ENCODE peak calls at places on chromosomes 11 and 22, in ten cellular contexts. One of them, this sample, is unnamed.

GRCh38 chr22:19419464-19420178 is 11.9 kb downstream of the HIRA start:
- DNase-seq in OCI-LY7: peak
- DNase-seq in CD8-positive, alpha-beta T cell: peak
- DNase-seq in LNCaP clone FGC: no peak
- DNase-seq in endothelial cell of umbilical vein: no peak
- DNase-seq in coronary artery: no peak
- DNase-seq in heart left ventricle: no peak
- DNase-seq in HCT116: no peak
- DNase-seq in MM.1S: peak
- DNase-seq in lung: no peak
- DNase-seq in this sample: peak

GRCh38 chr11:45483361-45483760 is 182.1 kb downstream of the CHST1 start:
- DNase-seq in HCT116: no peak
- DNase-seq in lung: no peak
- DNase-seq in OCI-LY7: no peak
- DNase-seq in coronary artery: peak
- DNase-seq in heart left ventricle: no peak
- DNase-seq in CD8-positive, alpha-beta T cell: no peak
- DNase-seq in MM.1S: no peak
- DNase-seq in endothelial cell of umbilical vein: no peak
- DNase-seq in LNCaP clone FGC: no peak
- DNase-seq in this sample: no peak

GRCh38 chr11:57370251-57370650 is 10.7 kb downstream of the PRG3 start:
- DNase-seq in heart left ventricle: no peak
- DNase-seq in lung: no peak
- DNase-seq in MM.1S: no peak
- DNase-seq in endothelial cell of umbilical vein: no peak
- DNase-seq in OCI-LY7: no peak
- DNase-seq in CD8-positive, alpha-beta T cell: no peak
- DNase-seq in coronary artery: no peak
- DNase-seq in HCT116: no peak
- DNase-seq in LNCaP clone FGC: no peak
- DNase-seq in this sample: no peak

GRCh38 chr22:41094036-41094435 is 1.6 kb downstream of the EP300 start:
- DNase-seq in coronary artery: no peak
- DNase-seq in LNCaP clone FGC: no peak
- DNase-seq in OCI-LY7: peak
- DNase-seq in HCT116: no peak
- DNase-seq in endothelial cell of umbilical vein: peak
- DNase-seq in lung: no peak
- DNase-seq in MM.1S: peak
- DNase-seq in CD8-positive, alpha-beta T cell: no peak
- DNase-seq in heart left ventricle: no peak
- DNase-seq in this sample: peak

GRCh38 chr11:27635567-27636037 is 64.7 kb downstream of the BDNF start:
- DNase-seq in CD8-positive, alpha-beta T cell: no peak
- DNase-seq in LNCaP clone FGC: no peak
- DNase-seq in endothelial cell of umbilical vein: no peak
- DNase-seq in HCT116: no peak
- DNase-seq in MM.1S: no peak
- DNase-seq in coronary artery: no peak
- DNase-seq in heart left ventricle: no peak
- DNase-seq in OCI-LY7: no peak
- DNase-seq in lung: no peak
- DNase-seq in this sample: no peak

GRCh38 chr11:30960387-30960992 is 374.3 kb upstream of the MPPED2 start:
- DNase-seq in coronary artery: no peak
- DNase-seq in MM.1S: peak
- DNase-seq in endothelial cell of umbilical vein: peak
- DNase-seq in LNCaP clone FGC: peak
- DNase-seq in lung: no peak
- DNase-seq in CD8-positive, alpha-beta T cell: no peak
- DNase-seq in HCT116: peak
- DNase-seq in OCI-LY7: peak
- DNase-seq in heart left ventricle: no peak
- DNase-seq in this sample: peak

GRCh38 chr11:133724116-133724515 is 121.2 kb downstream of the SPATA19 start:
- DNase-seq in heart left ventricle: no peak
- DNase-seq in MM.1S: no peak
- DNase-seq in lung: no peak
- DNase-seq in LNCaP clone FGC: no peak
- DNase-seq in CD8-positive, alpha-beta T cell: no peak
- DNase-seq in coronary artery: no peak
- DNase-seq in OCI-LY7: no peak
- DNase-seq in endothelial cell of umbilical vein: no peak
- DNase-seq in HCT116: no peak
- DNase-seq in this sample: no peak

GRCh38 chr11:15289718-15290117 is 175.0 kb downstream of the INSC start:
- DNase-seq in OCI-LY7: no peak
- DNase-seq in LNCaP clone FGC: no peak
- DNase-seq in lung: no peak
- DNase-seq in CD8-positive, alpha-beta T cell: no peak
- DNase-seq in coronary artery: no peak
- DNase-seq in endothelial cell of umbilical vein: no peak
- DNase-seq in heart left ventricle: no peak
- DNase-seq in HCT116: no peak
- DNase-seq in MM.1S: no peak
- DNase-seq in this sample: no peak

DNA sequence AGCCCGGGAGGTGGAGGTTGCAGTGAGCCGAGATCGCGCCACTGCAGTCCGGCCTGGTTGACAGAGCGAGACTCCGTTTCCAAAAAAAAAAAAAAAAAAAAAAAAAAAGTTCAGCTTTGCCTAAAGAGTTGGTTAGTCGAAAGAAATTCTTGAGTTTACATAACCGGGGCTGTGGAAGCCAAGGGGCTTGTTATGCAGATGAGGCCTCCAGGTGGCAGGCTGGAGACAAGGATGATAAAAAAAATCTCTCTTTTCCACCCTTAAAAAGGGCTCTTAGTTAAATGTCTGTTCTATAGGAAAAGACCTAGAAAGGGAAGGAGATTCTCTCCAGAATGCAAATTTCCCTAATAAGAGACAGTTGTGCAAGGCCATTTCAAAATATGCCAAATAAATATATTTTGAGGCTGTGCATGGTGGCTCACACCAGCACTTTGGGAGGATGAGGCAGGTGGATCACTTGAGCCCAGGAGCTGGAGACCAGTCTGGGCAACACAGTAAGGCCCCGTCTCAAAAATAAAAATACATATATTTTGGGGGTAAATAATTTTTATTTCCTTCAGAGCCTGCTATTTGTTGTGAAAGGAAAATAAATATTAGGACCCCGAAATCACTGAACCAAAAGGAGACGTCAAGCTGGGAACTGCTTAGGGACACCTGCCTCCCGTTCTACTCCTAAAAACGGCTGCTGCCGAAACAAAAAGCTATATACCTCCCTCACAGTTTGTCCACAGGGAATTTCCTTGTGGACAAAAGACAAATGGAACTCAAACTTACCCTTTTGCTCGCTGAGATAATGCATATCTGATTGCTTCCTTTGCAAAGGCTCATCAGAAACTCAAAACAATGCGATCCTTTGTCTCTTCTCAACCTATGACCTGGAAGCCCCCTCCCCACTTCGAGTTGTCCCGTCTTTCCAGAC is 2.4 kb upstream of the IFITM2 start:
- DNase-seq in lung: no peak
- DNase-seq in coronary artery: no peak
- DNase-seq in CD8-positive, alpha-beta T cell: no peak
- DNase-seq in HCT116: no peak
- DNase-seq in LNCaP clone FGC: no peak
- DNase-seq in MM.1S: peak
- DNase-seq in OCI-LY7: peak
- DNase-seq in endothelial cell of umbilical vein: peak
- DNase-seq in heart left ventricle: peak
- DNase-seq in this sample: peak
- TF ChIP-seq CTCF in lung: peak
- TF ChIP-seq CTCF in coronary artery: peak
- TF ChIP-seq CTCF in CD8-positive, alpha-beta T cell: peak
- TF ChIP-seq CTCF in HCT116: peak
- TF ChIP-seq CTCF in LNCaP clone FGC: peak
- TF ChIP-seq CTCF in MM.1S: peak
- TF ChIP-seq CTCF in OCI-LY7: peak
- TF ChIP-seq CTCF in endothelial cell of umbilical vein: peak
- TF ChIP-seq CTCF in heart left ventricle: peak
- TF ChIP-seq CTCF in this sample: peak

DNA sequence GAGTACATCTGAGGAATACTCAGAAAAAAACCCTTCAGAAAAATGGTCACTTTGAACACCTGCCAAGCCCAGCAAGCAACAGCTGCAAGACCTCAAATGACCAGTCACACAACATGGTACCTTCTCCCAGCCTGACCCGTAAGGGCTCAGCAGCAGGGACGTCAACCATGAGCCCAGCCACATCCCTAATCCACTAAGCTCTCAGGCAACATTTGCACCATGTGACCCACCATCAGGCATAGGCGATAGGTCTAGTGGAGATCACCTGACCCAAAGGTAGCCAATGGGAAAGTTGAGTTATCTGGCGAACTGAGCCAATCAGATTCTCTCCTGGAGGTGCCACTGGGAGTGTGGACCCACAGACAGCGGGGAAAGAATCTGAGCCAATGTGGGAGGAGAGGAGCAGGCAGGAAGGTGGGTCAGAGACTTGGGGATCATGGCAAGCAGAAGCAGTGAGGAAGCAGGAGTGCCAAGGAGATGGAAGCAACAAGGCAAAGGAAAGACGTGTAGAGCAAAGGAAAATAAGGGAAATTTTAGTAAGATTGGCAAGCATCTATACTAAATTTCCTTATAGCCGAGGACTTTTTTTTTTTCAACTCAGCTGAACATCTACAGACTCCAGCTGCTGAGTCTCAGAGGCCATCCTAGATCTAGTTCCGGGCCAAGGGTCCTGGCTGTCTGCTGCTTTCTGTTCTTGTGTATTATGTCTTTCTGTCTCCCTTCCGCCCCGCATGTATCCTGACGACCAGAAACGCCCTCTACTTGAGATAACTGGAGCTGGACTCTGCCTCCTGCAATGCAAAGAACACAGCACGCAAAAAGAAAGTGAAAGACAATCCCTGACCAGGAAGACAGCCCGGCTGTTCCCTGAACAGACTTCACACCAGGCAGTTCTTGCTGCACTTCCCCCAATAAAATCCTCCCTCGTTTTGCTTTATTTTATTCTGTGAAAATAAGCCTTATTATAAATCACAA is 11.0 kb upstream of the PLAAT2 start:
- DNase-seq in lung: peak
- DNase-seq in endothelial cell of umbilical vein: peak
- DNase-seq in LNCaP clone FGC: no peak
- DNase-seq in MM.1S: peak
- DNase-seq in OCI-LY7: peak
- DNase-seq in HCT116: no peak
- DNase-seq in CD8-positive, alpha-beta T cell: no peak
- DNase-seq in heart left ventricle: peak
- DNase-seq in coronary artery: no peak
- DNase-seq in this sample: peak
- H3K4me3 ChIP-seq in lung: no peak
- H3K4me3 ChIP-seq in endothelial cell of umbilical vein: no peak
- H3K4me3 ChIP-seq in LNCaP clone FGC: no peak
- H3K4me3 ChIP-seq in MM.1S: peak
- H3K4me3 ChIP-seq in OCI-LY7: peak
- H3K4me3 ChIP-seq in HCT116: no peak
- H3K4me3 ChIP-seq in CD8-positive, alpha-beta T cell: peak
- H3K4me3 ChIP-seq in heart left ventricle: peak
- H3K4me3 ChIP-seq in coronary artery: peak
- H3K4me3 ChIP-seq in this sample: no peak

GRCh38 chr11:76410771-76411423 is 29.8 kb downstream of the GVQW3 start:
- DNase-seq in LNCaP clone FGC: no peak
- DNase-seq in lung: no peak
- DNase-seq in coronary artery: no peak
- DNase-seq in endothelial cell of umbilical vein: no peak
- DNase-seq in MM.1S: no peak
- DNase-seq in heart left ventricle: no peak
- DNase-seq in HCT116: no peak
- DNase-seq in CD8-positive, alpha-beta T cell: no peak
- DNase-seq in OCI-LY7: no peak
- DNase-seq in this sample: no peak

GRCh38 chr11:76419896-76420295 is 24.9 kb upstream of the EMSY start:
- DNase-seq in OCI-LY7: peak
- DNase-seq in CD8-positive, alpha-beta T cell: no peak
- DNase-seq in LNCaP clone FGC: no peak
- DNase-seq in lung: no peak
- DNase-seq in HCT116: no peak
- DNase-seq in heart left ventricle: no peak
- DNase-seq in endothelial cell of umbilical vein: peak
- DNase-seq in MM.1S: no peak
- DNase-seq in coronary artery: no peak
- DNase-seq in this sample: peak

DNA sequence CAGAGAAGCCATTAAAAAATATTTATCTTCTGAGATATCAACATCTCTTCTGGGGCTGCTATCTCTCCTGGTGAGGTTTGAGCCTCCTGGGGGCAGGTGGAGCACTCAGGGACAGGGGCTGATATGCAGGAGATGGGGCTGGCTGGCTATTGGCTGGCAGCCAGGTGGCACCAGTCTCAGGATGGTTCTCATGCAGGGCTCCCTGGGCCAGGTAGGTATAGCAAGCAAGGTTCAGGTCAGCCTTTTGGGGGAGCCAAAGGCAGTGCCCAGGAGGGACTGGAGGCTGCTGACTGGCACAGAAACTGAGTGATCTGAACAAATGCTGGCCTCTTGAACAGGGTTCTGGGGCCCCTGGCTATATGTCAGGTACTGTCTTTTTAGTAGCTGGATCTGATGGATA is 29.7 kb upstream of the EMSY start:
- DNase-seq in heart left ventricle: no peak
- DNase-seq in HCT116: no peak
- DNase-seq in CD8-positive, alpha-beta T cell: no peak
- DNase-seq in endothelial cell of umbilical vein: no peak
- DNase-seq in MM.1S: peak
- DNase-seq in OCI-LY7: peak
- DNase-seq in coronary artery: no peak
- DNase-seq in lung: no peak
- DNase-seq in LNCaP clone FGC: no peak
- DNase-seq in this sample: no peak
- TF ChIP-seq CTCF in heart left ventricle: no peak
- TF ChIP-seq CTCF in HCT116: no peak
- TF ChIP-seq CTCF in CD8-positive, alpha-beta T cell: no peak
- TF ChIP-seq CTCF in endothelial cell of umbilical vein: no peak
- TF ChIP-seq CTCF in MM.1S: peak
- TF ChIP-seq CTCF in OCI-LY7: peak
- TF ChIP-seq CTCF in coronary artery: no peak
- TF ChIP-seq CTCF in lung: no peak
- TF ChIP-seq CTCF in LNCaP clone FGC: no peak
- TF ChIP-seq CTCF in this sample: no peak

GRCh38 chr11:64642418-64642735 is 51.4 kb downstream of the SLC22A12 start:
- DNase-seq in lung: no peak
- DNase-seq in coronary artery: no peak
- DNase-seq in OCI-LY7: no peak
- DNase-seq in LNCaP clone FGC: no peak
- DNase-seq in heart left ventricle: no peak
- DNase-seq in CD8-positive, alpha-beta T cell: no peak
- DNase-seq in MM.1S: no peak
- DNase-seq in endothelial cell of umbilical vein: no peak
- DNase-seq in HCT116: no peak
- DNase-seq in this sample: no peak

GRCh38 chr11:64642876-64643257 is 51.8 kb downstream of the SLC22A12 start:
- DNase-seq in endothelial cell of umbilical vein: no peak
- DNase-seq in heart left ventricle: no peak
- DNase-seq in HCT116: no peak
- DNase-seq in MM.1S: no peak
- DNase-seq in LNCaP clone FGC: no peak
- DNase-seq in lung: no peak
- DNase-seq in OCI-LY7: no peak
- DNase-seq in coronary artery: no peak
- DNase-seq in CD8-positive, alpha-beta T cell: no peak
- DNase-seq in this sample: no peak

GRCh38 chr11:64643927-64644326 is 52.9 kb downstream of the SLC22A12 start:
- DNase-seq in lung: no peak
- DNase-seq in MM.1S: no peak
- DNase-seq in CD8-positive, alpha-beta T cell: no peak
- DNase-seq in coronary artery: no peak
- DNase-seq in OCI-LY7: no peak
- DNase-seq in endothelial cell of umbilical vein: no peak
- DNase-seq in heart left ventricle: no peak
- DNase-seq in LNCaP clone FGC: no peak
- DNase-seq in HCT116: no peak
- DNase-seq in this sample: no peak

GRCh38 chr11:64644348-64645242 is 53.6 kb downstream of the SLC22A12 start:
- DNase-seq in lung: no peak
- DNase-seq in CD8-positive, alpha-beta T cell: no peak
- DNase-seq in endothelial cell of umbilical vein: no peak
- DNase-seq in heart left ventricle: no peak
- DNase-seq in MM.1S: no peak
- DNase-seq in OCI-LY7: peak
- DNase-seq in LNCaP clone FGC: no peak
- DNase-seq in coronary artery: no peak
- DNase-seq in HCT116: no peak
- DNase-seq in this sample: no peak

GRCh38 chr11:64643258-64643881 is 52.4 kb downstream of the SLC22A12 start:
- DNase-seq in endothelial cell of umbilical vein: no peak
- DNase-seq in HCT116: no peak
- DNase-seq in CD8-positive, alpha-beta T cell: no peak
- DNase-seq in lung: no peak
- DNase-seq in heart left ventricle: no peak
- DNase-seq in OCI-LY7: no peak
- DNase-seq in LNCaP clone FGC: no peak
- DNase-seq in MM.1S: no peak
- DNase-seq in coronary artery: no peak
- DNase-seq in this sample: no peak
- H3K4me3 ChIP-seq in endothelial cell of umbilical vein: no peak
- H3K4me3 ChIP-seq in HCT116: no peak
- H3K4me3 ChIP-seq in CD8-positive, alpha-beta T cell: no peak
- H3K4me3 ChIP-seq in lung: no peak
- H3K4me3 ChIP-seq in heart left ventricle: peak
- H3K4me3 ChIP-seq in OCI-LY7: no peak
- H3K4me3 ChIP-seq in LNCaP clone FGC: no peak
- H3K4me3 ChIP-seq in MM.1S: no peak
- H3K4me3 ChIP-seq in coronary artery: peak
- H3K4me3 ChIP-seq in this sample: no peak